ENCODE peak calls at places on chromosomes 4 and X, in four cellular contexts. X, Z, J and C are unnamed samples.

GRCh38 chrX:18964880-18965279 is 19.0 kb downstream of the PHKA2 start:
- DNase-seq in X (no peak), Z (no peak), J (no peak), C (no peak)

GRCh38 chrX:95383778-95384177 is 1300.9 kb upstream of the DIAPH2 start:
- DNase-seq in X (peak), Z (no peak), J (no peak), C (no peak)

GRCh38 chr4:47002593-47002992 is 9.2 kb upstream of the GABRA4 start:
- DNase-seq in X (no peak), Z (no peak), J (no peak), C (peak)

GRCh38 chr4:94590493-94590892 is 138.8 kb downstream of the PDLIM5 start:
- DNase-seq in X (no peak), Z (no peak), J (no peak), C (no peak)

GRCh38 chrX:79162076-79162475 is 17.6 kb downstream of the GPR174 start:
- DNase-seq in X (no peak), Z (no peak), J (no peak), C (no peak)

GRCh38 chr4:114036864-114037263 is 57.4 kb upstream of the ARSJ start:
- DNase-seq in X (no peak), Z (no peak), J (no peak), C (no peak)

GRCh38 chr4:88843067-88843723 is 145.6 kb upstream of the NAP1L5 start:
- DNase-seq in X (peak), Z (no peak), J (no peak), C (no peak)

GRCh38 chrX:120251471-120252011 is 929 bp downstream of the ZBTB33 start:
- DNase-seq in X (peak), Z (peak), J (peak), C (no peak)

GRCh38 chrX:7085879-7086278 is 61.6 kb upstream of the STS start:
- DNase-seq in X (no peak), Z (no peak), J (no peak), C (no peak)

GRCh38 chr4:3401436-3402171 is 40.2 kb upstream of the HGFAC start:
- DNase-seq in X (peak), Z (no peak), J (peak), C (peak)

GRCh38 chr4:137967480-137968190 is 274.5 kb downstream of the SLC7A11 start:
- DNase-seq in X (peak), Z (no peak), J (no peak), C (peak)

GRCh38 chr4:155759372-155760252 is 791 bp downstream of the GUCY1B1 start:
- DNase-seq in X (peak), Z (peak), J (peak), C (no peak)

GRCh38 chr4:71094201-71094600 is 100.8 kb downstream of the DCK start:
- DNase-seq in X (no peak), Z (no peak), J (no peak), C (no peak)

GRCh38 chrX:25010784-25011588 is 4.8 kb downstream of the ARX start:
- DNase-seq in X (no peak), Z (peak), J (no peak), C (no peak)

GRCh38 chrX:135324463-135324862 is 15.2 kb downstream of the ETDC start:
- DNase-seq in X (peak), Z (no peak), J (no peak), C (no peak)

GRCh38 chr4:38803833-38804653 is 548 bp downstream of the TLR1 start:
- DNase-seq in X (peak), Z (no peak), J (no peak), C (no peak)

GRCh38 chrX:131059231-131059630 is 1.1 kb downstream of the ARHGAP36 start:
- DNase-seq in X (no peak), Z (no peak), J (no peak), C (no peak)

GRCh38 chrX:140661657-140662056 is 47.9 kb upstream of the LINC00632 start:
- DNase-seq in X (peak), Z (no peak), J (no peak), C (no peak)

GRCh38 chrX:154372612-154373022 is 1.8 kb downstream of the FLNA start:
- DNase-seq in X (no peak), Z (no peak), J (no peak), C (peak)

GRCh38 chr4:147539959-147540358 is 59.1 kb downstream of the EDNRA start:
- DNase-seq in X (no peak), Z (no peak), J (no peak), C (no peak)

GRCh38 chr4:89797117-89797516 is 39.8 kb downstream of the SNCA start:
- DNase-seq in X (peak), Z (peak), J (no peak), C (peak)

GRCh38 chr4:121650741-121651140 is 46.0 kb downstream of the ANXA5 start:
- DNase-seq in X (no peak), Z (no peak), J (no peak), C (no peak)

GRCh38 chr4:185660340-185660739 is 125.0 kb upstream of the PDLIM3 start:
- DNase-seq in X (no peak), Z (no peak), J (no peak), C (no peak)

GRCh38 chr4:185665655-185666054 is 130.3 kb upstream of the PDLIM3 start:
- DNase-seq in X (peak), Z (no peak), J (no peak), C (no peak)

GRCh38 chr4:185657699-185658098 is 122.4 kb upstream of the PDLIM3 start:
- DNase-seq in X (no peak), Z (no peak), J (no peak), C (peak)

GRCh38 chr4:185657191-185657590 is 121.9 kb upstream of the PDLIM3 start:
- DNase-seq in X (no peak), Z (no peak), J (peak), C (no peak)

DNA sequence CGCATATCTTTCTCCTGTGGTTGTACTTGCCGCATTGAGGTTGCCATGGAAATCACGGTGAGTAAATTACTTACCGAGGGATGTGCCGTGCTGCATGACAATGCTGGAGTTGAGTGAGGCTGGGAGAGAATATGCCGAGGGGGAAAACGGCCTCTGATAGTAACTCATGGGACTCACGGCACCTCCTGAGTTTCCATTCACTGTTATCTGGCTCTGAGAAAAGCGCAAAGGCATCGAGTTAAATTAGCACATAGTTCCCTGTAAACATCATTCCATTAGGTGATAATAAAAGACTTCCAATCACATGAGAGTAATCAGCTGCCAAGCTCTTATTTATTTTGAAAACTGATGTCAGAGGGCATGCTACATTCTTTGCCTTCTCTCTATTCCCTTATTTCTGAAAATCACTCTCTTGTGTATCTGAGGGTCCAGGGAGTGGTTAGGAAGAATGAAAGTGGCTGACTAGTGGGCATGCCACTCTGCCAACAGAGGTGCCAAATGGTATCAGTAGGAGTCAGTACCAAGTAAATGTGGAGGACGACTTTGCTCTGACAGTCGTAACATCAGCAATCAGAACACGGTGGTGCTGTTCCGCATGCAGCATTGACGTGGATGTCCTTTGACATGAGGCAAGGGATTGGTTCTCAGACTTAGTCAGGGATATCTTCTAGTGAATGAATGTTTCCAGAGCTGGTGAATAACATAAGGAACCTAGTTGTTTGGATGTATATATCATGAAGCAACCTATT is 126.9 kb upstream of the PDLIM3 start:
- DNase-seq in X (no peak), Z (no peak), J (no peak), C (no peak)
- H3K27ac ChIP-seq in X (no peak), Z (no peak), J (peak), C (no peak)

GRCh38 chr4:708631-708933 is 3.0 kb downstream of the PCGF3 start:
- DNase-seq in X (no peak), Z (no peak), J (peak), C (no peak)

GRCh38 chr4:707929-708630 is 2.4 kb downstream of the PCGF3 start:
- DNase-seq in X (no peak), Z (no peak), J (peak), C (no peak)

GRCh38 chr4:704971-705277 is 708 bp upstream of the PCGF3 start:
- DNase-seq in X (no peak), Z (no peak), J (no peak), C (no peak)

GRCh38 chr4:705278-706082 is at the start of gene PCGF3:
- DNase-seq in X (peak), Z (peak), J (peak), C (peak)

GRCh38 chr4:706834-707598 is 1.4 kb downstream of the PCGF3 start:
- DNase-seq in X (no peak), Z (no peak), J (peak), C (no peak)
- H3K4me3 ChIP-seq in X (peak), Z (peak), J (peak), C (peak)

DNA sequence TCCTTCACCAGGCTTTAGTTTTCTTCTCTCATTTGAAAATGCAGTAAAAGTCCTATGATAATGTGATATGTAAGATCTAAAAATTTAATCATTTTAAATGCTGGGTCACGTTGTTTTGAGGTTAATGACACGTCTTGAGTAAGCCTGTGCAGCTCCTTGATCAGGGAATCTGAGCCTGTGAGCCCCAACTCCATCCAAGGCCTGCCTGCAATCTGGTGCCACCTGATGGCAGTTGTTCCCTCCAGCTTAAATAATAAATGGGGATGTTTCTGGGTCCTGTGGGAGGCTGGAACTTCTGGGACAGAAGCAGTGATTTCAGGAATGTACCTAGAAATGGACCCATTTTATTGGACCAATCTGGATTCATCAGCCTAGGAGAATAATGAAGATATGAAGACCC is 455.4 kb upstream of the ADGRL3 start:
- DNase-seq in X (peak), Z (no peak), J (no peak), C (no peak)
- TF ChIP-seq CTCF in X (peak), Z (no peak), J (no peak), C (peak)

DNA sequence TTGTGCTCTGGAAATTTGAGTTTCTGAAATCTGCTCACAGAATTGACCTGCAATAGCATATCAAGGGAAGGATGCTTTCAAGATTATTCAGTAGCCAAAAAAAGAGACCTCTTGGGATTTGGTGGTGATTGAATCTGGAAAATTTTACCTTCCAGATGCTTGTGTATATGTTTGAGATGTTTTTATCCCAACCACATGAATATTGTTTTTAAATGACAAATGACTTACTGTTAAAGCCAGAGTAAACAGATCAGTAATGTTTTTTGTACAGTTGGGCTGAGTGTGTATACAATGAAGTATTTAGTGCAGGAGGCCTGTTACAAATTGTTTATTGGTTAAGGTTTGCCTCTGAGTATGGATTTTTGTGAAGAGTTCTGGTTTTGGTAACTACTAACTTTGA is 126.5 kb downstream of the CBR4 start:
- DNase-seq in X (no peak), Z (no peak), J (no peak), C (no peak)
- H3K27ac ChIP-seq in X (no peak), Z (no peak), J (peak), C (peak)

DNA sequence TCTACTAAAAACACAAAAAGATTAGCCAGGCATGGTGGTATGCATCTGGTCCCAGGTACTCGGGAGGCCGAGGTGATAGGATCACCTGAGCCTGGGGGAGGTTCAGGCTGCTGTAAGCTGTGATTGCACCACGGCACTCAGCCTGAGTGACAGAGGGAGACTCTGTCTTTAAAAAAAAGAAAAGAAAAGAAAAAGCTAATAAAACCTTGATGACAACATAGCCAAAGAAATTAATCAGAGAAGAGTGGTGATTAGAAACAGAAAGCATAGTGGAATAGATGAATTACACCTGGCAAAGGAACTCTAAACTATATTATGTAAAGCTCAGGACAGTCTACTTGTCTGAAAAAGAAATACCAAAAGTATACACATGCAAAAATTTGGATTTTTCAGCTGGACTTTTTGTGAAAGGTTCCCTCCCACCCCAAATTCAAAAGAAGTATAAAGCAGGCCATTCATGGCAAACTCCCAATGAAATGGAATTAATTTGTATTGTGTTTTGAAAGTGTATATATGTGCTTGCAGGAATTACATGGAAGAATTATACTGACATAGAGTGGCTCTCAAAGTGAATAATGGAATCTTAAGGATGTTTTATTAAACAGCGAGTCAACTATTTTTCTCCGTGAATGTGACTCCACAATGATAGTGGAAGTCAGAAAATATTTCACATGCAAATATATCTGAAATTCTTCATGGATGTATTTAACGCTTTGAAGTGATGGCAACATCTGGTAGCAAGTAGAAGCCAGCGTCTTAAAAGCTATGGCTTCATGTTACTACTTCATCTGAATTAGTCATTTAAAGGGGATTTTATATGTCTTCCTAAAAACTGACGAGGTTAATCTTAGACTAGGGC is 22.1 kb downstream of the PLS3 start:
- DNase-seq in X (peak), Z (no peak), J (no peak), C (no peak)
- H3K4me3 ChIP-seq in X (peak), Z (no peak), J (no peak), C (no peak)